ENCODE peak calls at places on chromosomes 4 and X, in six cellular contexts. V is CD8-positive, alpha-beta T cell; J is right atrium auricular region; X is fibroblast of lung; Y is psoas muscle; K is GM06990. U is an unnamed sample.

GRCh38 chr4:32661229-32661628 is 1941.1 kb downstream of the PCDH7 start:
- DNase-seq in V (no peak), J (no peak), X (peak), Y (no peak), K (no peak), U (no peak)

GRCh38 chrX:116417968-116418367 is 18.4 kb upstream of the SLC6A14 start:
- DNase-seq in V (no peak), J (no peak), X (no peak), Y (no peak), K (no peak), U (no peak)

GRCh38 chrX:18725316-18725943 is 18.0 kb downstream of the PPEF1 start:
- DNase-seq in V (no peak), J (no peak), X (no peak), Y (no peak), K (no peak), U (no peak)

GRCh38 chr4:108560624-108561023 is 59.8 kb upstream of the RPL34 start:
- DNase-seq in V (no peak), J (no peak), X (no peak), Y (no peak), K (no peak), U (no peak)

GRCh38 chr4:120688791-120689190 is 233.7 kb downstream of the PRDM5 start:
- DNase-seq in V (no peak), J (no peak), X (no peak), Y (no peak), K (no peak), U (no peak)

GRCh38 chr4:17781072-17781830 is at the start of gene FAM184B:
- DNase-seq in V (no peak), J (no peak), X (no peak), Y (peak), K (peak), U (no peak)

GRCh38 chrX:41293269-41293668 is 40.7 kb upstream of the DDX3X start:
- DNase-seq in V (no peak), J (no peak), X (no peak), Y (no peak), K (no peak), U (no peak)

GRCh38 chr4:90718926-90719325 is 591.7 kb downstream of the CCSER1 start:
- DNase-seq in V (no peak), J (no peak), X (no peak), Y (no peak), K (no peak), U (no peak)

GRCh38 chr4:159052315-159052714 is 50.6 kb upstream of the RAPGEF2 start:
- DNase-seq in V (no peak), J (no peak), X (no peak), Y (no peak), K (peak), U (no peak)

GRCh38 chrX:12139934-12140611 is 1.8 kb downstream of the FRMPD4 start:
- DNase-seq in V (no peak), J (no peak), X (no peak), Y (no peak), K (no peak), U (no peak)

GRCh38 chr4:55184600-55185523 is 59.5 kb upstream of the KDR start:
- DNase-seq in V (peak), J (no peak), X (peak), Y (no peak), K (no peak), U (no peak)

GRCh38 chr4:83075696-83076095 is 38.8 kb downstream of the PLAC8 start:
- DNase-seq in V (no peak), J (no peak), X (peak), Y (no peak), K (no peak), U (no peak)

GRCh38 chr4:99710681-99711345 is 53.2 kb upstream of the C4orf54 start:
- DNase-seq in V (no peak), J (no peak), X (peak), Y (no peak), K (no peak), U (no peak)

GRCh38 chr4:151745727-151746231 is 15.0 kb downstream of the GATB start:
- DNase-seq in V (no peak), J (no peak), X (no peak), Y (no peak), K (no peak), U (no peak)

GRCh38 chrX:18981124-18981807 is 2.6 kb downstream of the PHKA2 start:
- DNase-seq in V (no peak), J (no peak), X (no peak), Y (no peak), K (no peak), U (no peak)

GRCh38 chrX:10648608-10649007 is 28.2 kb upstream of the MID1 start:
- DNase-seq in V (no peak), J (no peak), X (peak), Y (no peak), K (no peak), U (no peak)

GRCh38 chr4:120922390-120923200 is at the start of gene PRDM5:
- DNase-seq in V (peak), J (peak), X (peak), Y (peak), K (peak), U (no peak)

GRCh38 chr4:67746797-67747495 is 7.2 kb downstream of the GNRHR start:
- DNase-seq in V (no peak), J (no peak), X (peak), Y (no peak), K (peak), U (no peak)

GRCh38 chrX:18377802-18378201 is 23.3 kb upstream of the SCML2 start:
- DNase-seq in V (no peak), J (no peak), X (peak), Y (no peak), K (no peak), U (no peak)

GRCh38 chrX:154374361-154375155 is at the start of gene FLNA:
- DNase-seq in V (no peak), J (no peak), X (no peak), Y (peak), K (peak), U (no peak)

GRCh38 chrX:124098089-124098488 is 136.6 kb downstream of the STAG2 start:
- DNase-seq in V (no peak), J (no peak), X (peak), Y (no peak), K (no peak), U (no peak)

GRCh38 chrX:105331244-105331643 is 110.8 kb upstream of the TEX13A start:
- DNase-seq in V (no peak), J (no peak), X (peak), Y (no peak), K (no peak), U (no peak)

GRCh38 chr4:560061-560460 is 16.0 kb downstream of the TMEM271 start:
- DNase-seq in V (no peak), J (no peak), X (no peak), Y (no peak), K (no peak), U (no peak)

GRCh38 chr4:3677671-3678070 is 88.5 kb upstream of the ADRA2C start:
- DNase-seq in V (no peak), J (no peak), X (no peak), Y (peak), K (no peak), U (no peak)

GRCh38 chrX:149032449-149032848 is 472.7 kb downstream of the IDS start:
- DNase-seq in V (no peak), J (no peak), X (no peak), Y (no peak), K (no peak), U (no peak)

GRCh38 chr4:94412019-94413017 is 39.4 kb upstream of the PDLIM5 start:
- DNase-seq in V (no peak), J (no peak), X (peak), Y (no peak), K (no peak), U (no peak)

GRCh38 chr4:77308843-77309242 is 151.8 kb downstream of the CCNG2 start:
- DNase-seq in V (no peak), J (no peak), X (peak), Y (no peak), K (no peak), U (no peak)

GRCh38 chrX:4670606-4671005 is 957.2 kb upstream of the PRKX start:
- DNase-seq in V (no peak), J (no peak), X (no peak), Y (no peak), K (no peak), U (no peak)

GRCh38 chr4:153234923-153235322 is 30.7 kb downstream of the TRIM2 start:
- DNase-seq in V (no peak), J (no peak), X (peak), Y (no peak), K (no peak), U (no peak)

GRCh38 chr4:3781193-3781886 is 15.2 kb downstream of the ADRA2C start:
- DNase-seq in V (no peak), J (no peak), X (no peak), Y (no peak), K (no peak), U (no peak)

DNA sequence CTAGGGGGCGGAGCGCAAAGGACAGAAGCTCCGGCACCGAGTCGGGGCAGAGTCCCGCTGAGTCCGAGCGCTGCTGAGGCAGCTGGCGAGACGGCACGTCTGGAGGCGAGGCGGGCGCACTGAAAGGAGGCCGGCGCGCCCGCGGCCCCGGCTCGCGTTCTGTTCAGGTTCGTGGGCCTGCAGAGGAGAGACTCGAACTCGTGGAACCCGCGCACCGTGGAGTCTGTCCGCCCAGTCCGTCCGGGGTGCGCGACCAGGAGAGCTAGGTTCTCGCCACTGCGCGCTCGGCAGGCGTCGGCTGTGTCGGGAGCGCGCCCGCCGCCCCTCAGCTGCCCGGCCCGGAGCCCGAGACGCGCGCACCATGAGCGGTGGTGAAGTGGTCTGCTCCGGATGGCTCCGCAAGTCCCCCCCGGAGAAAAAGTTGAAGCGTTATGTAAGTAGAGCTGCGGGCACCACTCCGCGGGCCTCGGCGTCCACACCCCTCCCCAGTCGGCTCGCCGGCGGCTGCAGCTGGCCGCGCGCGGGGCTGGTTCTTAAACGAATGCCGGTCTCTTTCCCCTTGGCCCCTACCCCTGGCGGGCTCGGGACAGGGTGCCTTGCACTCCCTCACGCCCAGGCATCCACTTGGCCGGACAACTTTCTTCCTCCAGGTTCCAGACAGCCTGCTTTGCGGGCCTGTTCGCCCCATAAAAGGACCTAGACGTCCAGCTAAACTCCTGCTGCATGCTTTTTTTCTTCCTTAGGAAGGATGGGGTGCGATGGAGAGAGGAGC is at the start of gene GAB1:
- DNase-seq in V (no peak), J (peak), X (peak), Y (peak), K (peak), U (no peak)
- TF ChIP-seq CTCF in V (no peak), J (peak), X (no peak), Y (no peak), K (peak), U (no peak)

GRCh38 chrX:85309717-85310116 is 65.9 kb downstream of the ZNF711 start:
- DNase-seq in V (no peak), J (no peak), X (no peak), Y (no peak), K (no peak), U (no peak)
- TF ChIP-seq CTCF in V (no peak), J (peak), X (no peak), Y (no peak), K (no peak), U (no peak)

GRCh38 chrX:68732906-68733493 is 85.5 kb downstream of the STARD8 start:
- DNase-seq in V (peak), J (peak), X (peak), Y (peak), K (peak), U (no peak)
- TF ChIP-seq CTCF in V (peak), J (peak), X (peak), Y (peak), K (peak), U (peak)

DNA sequence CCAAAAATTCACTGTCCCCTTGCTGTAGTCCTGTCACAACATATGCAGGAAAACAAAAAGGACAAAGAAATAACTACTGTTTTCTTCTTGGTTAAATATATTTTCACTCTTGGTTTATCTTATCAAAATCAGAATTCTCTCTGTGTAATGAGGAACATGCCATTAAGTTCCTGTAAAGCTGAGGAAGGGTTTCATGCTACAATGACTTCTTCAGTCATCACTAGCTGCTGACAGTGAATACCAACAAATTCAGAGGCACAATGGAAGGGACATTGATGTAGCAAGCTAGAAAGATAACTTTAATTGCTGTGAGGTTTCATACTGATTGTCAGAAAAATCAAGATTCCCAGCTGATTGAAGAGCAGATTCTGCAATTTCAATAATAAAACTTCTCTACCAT is 782.9 kb upstream of the HTR2C start:
- DNase-seq in V (no peak), J (no peak), X (no peak), Y (no peak), K (no peak), U (no peak)
- TF ChIP-seq CTCF in V (no peak), J (no peak), X (no peak), Y (no peak), K (no peak), U (no peak)

DNA sequence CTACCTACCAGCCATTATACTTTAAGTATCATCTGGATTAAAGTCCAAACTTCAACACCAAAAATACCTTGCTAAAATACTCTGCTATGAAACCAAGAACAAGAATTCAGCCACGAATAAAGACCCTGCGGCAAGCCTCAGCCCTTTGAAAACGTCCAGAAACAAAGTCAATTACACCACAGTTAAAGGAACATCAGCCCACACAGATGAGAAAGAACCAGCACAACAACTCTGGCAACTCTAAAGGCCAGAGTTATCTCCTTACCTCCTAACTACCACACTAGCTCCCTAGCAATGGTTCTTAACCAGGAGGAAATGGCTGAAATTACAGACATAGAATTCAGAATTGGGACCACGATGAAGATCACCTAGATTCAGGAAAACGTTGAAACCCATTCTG is 23.4 kb downstream of the ABCB7 start:
- DNase-seq in V (no peak), J (no peak), X (no peak), Y (no peak), K (no peak), U (no peak)
- TF ChIP-seq CTCF in V (no peak), J (no peak), X (no peak), Y (no peak), K (no peak), U (no peak)

U was measured in vagina.